ENCODE peak calls at places on chromosomes 1 and 21, in six cellular contexts. One of them, this sample, is unnamed.

GRCh38 chr1:235069171-235069570 is 59.5 kb downstream of the TOMM20 start:
- DNase-seq in CD8-positive, alpha-beta memory T cell: no peak
- DNase-seq in DND-41: no peak
- DNase-seq in K562: no peak
- DNase-seq in lower lobe of right lung: no peak
- DNase-seq in IMR-90: no peak
- DNase-seq in this sample: no peak

GRCh38 chr1:145991799-145992412 is 4.5 kb downstream of the TXNIP start:
- DNase-seq in CD8-positive, alpha-beta memory T cell: no peak
- DNase-seq in DND-41: no peak
- DNase-seq in K562: no peak
- DNase-seq in lower lobe of right lung: no peak
- DNase-seq in IMR-90: no peak
- DNase-seq in this sample: no peak

GRCh38 chr1:222894331-222894730 is 79.5 kb downstream of the DISP1 start:
- DNase-seq in CD8-positive, alpha-beta memory T cell: no peak
- DNase-seq in DND-41: no peak
- DNase-seq in K562: no peak
- DNase-seq in lower lobe of right lung: no peak
- DNase-seq in IMR-90: no peak
- DNase-seq in this sample: no peak

GRCh38 chr1:50228871-50229384 is 120.2 kb downstream of the ELAVL4 start:
- DNase-seq in CD8-positive, alpha-beta memory T cell: no peak
- DNase-seq in DND-41: no peak
- DNase-seq in K562: no peak
- DNase-seq in lower lobe of right lung: no peak
- DNase-seq in IMR-90: no peak
- DNase-seq in this sample: no peak

GRCh38 chr1:4585216-4585615 is 69.2 kb upstream of the AJAP1 start:
- DNase-seq in CD8-positive, alpha-beta memory T cell: no peak
- DNase-seq in DND-41: peak
- DNase-seq in K562: peak
- DNase-seq in lower lobe of right lung: no peak
- DNase-seq in IMR-90: no peak
- DNase-seq in this sample: peak

GRCh38 chr1:183804916-183805734 is at the start of gene RGL1:
- DNase-seq in CD8-positive, alpha-beta memory T cell: no peak
- DNase-seq in DND-41: no peak
- DNase-seq in K562: no peak
- DNase-seq in lower lobe of right lung: peak
- DNase-seq in IMR-90: peak
- DNase-seq in this sample: peak

GRCh38 chr1:230752407-230752806 is 5.2 kb downstream of the CAPN9 start:
- DNase-seq in CD8-positive, alpha-beta memory T cell: no peak
- DNase-seq in DND-41: no peak
- DNase-seq in K562: no peak
- DNase-seq in lower lobe of right lung: peak
- DNase-seq in IMR-90: no peak
- DNase-seq in this sample: peak

GRCh38 chr1:167065481-167065880 is 24.7 kb downstream of the GPA33 start:
- DNase-seq in CD8-positive, alpha-beta memory T cell: no peak
- DNase-seq in DND-41: no peak
- DNase-seq in K562: no peak
- DNase-seq in lower lobe of right lung: no peak
- DNase-seq in IMR-90: no peak
- DNase-seq in this sample: no peak

GRCh38 chr1:188170935-188171334 is 1342.2 kb downstream of the PLA2G4A start:
- DNase-seq in CD8-positive, alpha-beta memory T cell: no peak
- DNase-seq in DND-41: no peak
- DNase-seq in K562: no peak
- DNase-seq in lower lobe of right lung: no peak
- DNase-seq in IMR-90: no peak
- DNase-seq in this sample: no peak

GRCh38 chr1:174692313-174692712 is 244.5 kb downstream of the GPR52 start:
- DNase-seq in CD8-positive, alpha-beta memory T cell: no peak
- DNase-seq in DND-41: no peak
- DNase-seq in K562: peak
- DNase-seq in lower lobe of right lung: no peak
- DNase-seq in IMR-90: peak
- DNase-seq in this sample: no peak

GRCh38 chr1:19866758-19867157 is 15.4 kb upstream of the OTUD3 start:
- DNase-seq in CD8-positive, alpha-beta memory T cell: no peak
- DNase-seq in DND-41: no peak
- DNase-seq in K562: no peak
- DNase-seq in lower lobe of right lung: no peak
- DNase-seq in IMR-90: no peak
- DNase-seq in this sample: peak

GRCh38 chr1:161439280-161440232 is 65.7 kb upstream of the FCGR2A start:
- DNase-seq in CD8-positive, alpha-beta memory T cell: no peak
- DNase-seq in DND-41: no peak
- DNase-seq in K562: peak
- DNase-seq in lower lobe of right lung: peak
- DNase-seq in IMR-90: peak
- DNase-seq in this sample: peak

GRCh38 chr1:45001011-45001481 is 10.1 kb downstream of the HECTD3 start:
- DNase-seq in CD8-positive, alpha-beta memory T cell: no peak
- DNase-seq in DND-41: no peak
- DNase-seq in K562: no peak
- DNase-seq in lower lobe of right lung: peak
- DNase-seq in IMR-90: no peak
- DNase-seq in this sample: no peak

GRCh38 chr1:47409311-47410085 is 6.6 kb upstream of the FOXE3 start:
- DNase-seq in CD8-positive, alpha-beta memory T cell: no peak
- DNase-seq in DND-41: no peak
- DNase-seq in K562: no peak
- DNase-seq in lower lobe of right lung: no peak
- DNase-seq in IMR-90: peak
- DNase-seq in this sample: peak

GRCh38 chr1:3858231-3858981 is 1.1 kb downstream of the DFFB start:
- DNase-seq in CD8-positive, alpha-beta memory T cell: peak
- DNase-seq in DND-41: no peak
- DNase-seq in K562: no peak
- DNase-seq in lower lobe of right lung: peak
- DNase-seq in IMR-90: peak
- DNase-seq in this sample: no peak

GRCh38 chr1:15848143-15848928 is 829 bp downstream of the SPEN start:
- DNase-seq in CD8-positive, alpha-beta memory T cell: peak
- DNase-seq in DND-41: peak
- DNase-seq in K562: peak
- DNase-seq in lower lobe of right lung: peak
- DNase-seq in IMR-90: peak
- DNase-seq in this sample: peak

GRCh38 chr21:28419110-28419509 is 573.6 kb downstream of the LTN1 start:
- DNase-seq in CD8-positive, alpha-beta memory T cell: no peak
- DNase-seq in DND-41: no peak
- DNase-seq in K562: no peak
- DNase-seq in lower lobe of right lung: no peak
- DNase-seq in IMR-90: peak
- DNase-seq in this sample: peak

GRCh38 chr1:203072002-203072607 is 13.7 kb downstream of the MYOG start:
- DNase-seq in CD8-positive, alpha-beta memory T cell: no peak
- DNase-seq in DND-41: no peak
- DNase-seq in K562: no peak
- DNase-seq in lower lobe of right lung: no peak
- DNase-seq in IMR-90: no peak
- DNase-seq in this sample: no peak

GRCh38 chr1:224783006-224783651 is 146.3 kb upstream of the DNAH14 start:
- DNase-seq in CD8-positive, alpha-beta memory T cell: no peak
- DNase-seq in DND-41: peak
- DNase-seq in K562: no peak
- DNase-seq in lower lobe of right lung: no peak
- DNase-seq in IMR-90: no peak
- DNase-seq in this sample: peak

GRCh38 chr1:10693497-10694273 is 102.8 kb downstream of the CASZ1 start:
- DNase-seq in CD8-positive, alpha-beta memory T cell: peak
- DNase-seq in DND-41: peak
- DNase-seq in K562: peak
- DNase-seq in lower lobe of right lung: peak
- DNase-seq in IMR-90: no peak
- DNase-seq in this sample: no peak

GRCh38 chr1:94022471-94023189 is 98.3 kb downstream of the ABCA4 start:
- DNase-seq in CD8-positive, alpha-beta memory T cell: no peak
- DNase-seq in DND-41: no peak
- DNase-seq in K562: no peak
- DNase-seq in lower lobe of right lung: no peak
- DNase-seq in IMR-90: peak
- DNase-seq in this sample: no peak

GRCh38 chr21:29196664-29197052 is 66.2 kb downstream of the MAP3K7CL start:
- DNase-seq in CD8-positive, alpha-beta memory T cell: no peak
- DNase-seq in DND-41: no peak
- DNase-seq in K562: no peak
- DNase-seq in lower lobe of right lung: no peak
- DNase-seq in IMR-90: peak
- DNase-seq in this sample: no peak

GRCh38 chr1:151346082-151346768 is 827 bp downstream of the RFX5 start:
- DNase-seq in CD8-positive, alpha-beta memory T cell: no peak
- DNase-seq in DND-41: no peak
- DNase-seq in K562: no peak
- DNase-seq in lower lobe of right lung: no peak
- DNase-seq in IMR-90: no peak
- DNase-seq in this sample: no peak

GRCh38 chr1:150186789-150187559 is 37.3 kb downstream of the PLEKHO1 start:
- DNase-seq in CD8-positive, alpha-beta memory T cell: peak
- DNase-seq in DND-41: peak
- DNase-seq in K562: peak
- DNase-seq in lower lobe of right lung: no peak
- DNase-seq in IMR-90: peak
- DNase-seq in this sample: no peak

GRCh38 chr1:67371681-67372080 is 58.5 kb downstream of the SERBP1 start:
- DNase-seq in CD8-positive, alpha-beta memory T cell: no peak
- DNase-seq in DND-41: no peak
- DNase-seq in K562: no peak
- DNase-seq in lower lobe of right lung: no peak
- DNase-seq in IMR-90: peak
- DNase-seq in this sample: no peak

GRCh38 chr1:1373493-1374067 is 1.4 kb downstream of the AURKAIP1 start:
- DNase-seq in CD8-positive, alpha-beta memory T cell: no peak
- DNase-seq in DND-41: no peak
- DNase-seq in K562: no peak
- DNase-seq in lower lobe of right lung: no peak
- DNase-seq in IMR-90: no peak
- DNase-seq in this sample: no peak
- H3K4me3 ChIP-seq in CD8-positive, alpha-beta memory T cell: no peak
- H3K4me3 ChIP-seq in DND-41: peak
- H3K4me3 ChIP-seq in K562: peak
- H3K4me3 ChIP-seq in lower lobe of right lung: peak
- H3K4me3 ChIP-seq in IMR-90: peak
- H3K4me3 ChIP-seq in this sample: peak

GRCh38 chr1:241276391-241276790 is 80.6 kb downstream of the RGS7 start:
- DNase-seq in CD8-positive, alpha-beta memory T cell: no peak
- DNase-seq in DND-41: no peak
- DNase-seq in K562: no peak
- DNase-seq in lower lobe of right lung: no peak
- DNase-seq in IMR-90: no peak
- DNase-seq in this sample: no peak

GRCh38 chr1:241275226-241275625 is 81.8 kb downstream of the RGS7 start:
- DNase-seq in CD8-positive, alpha-beta memory T cell: no peak
- DNase-seq in DND-41: no peak
- DNase-seq in K562: no peak
- DNase-seq in lower lobe of right lung: no peak
- DNase-seq in IMR-90: no peak
- DNase-seq in this sample: no peak

GRCh38 chr1:241274693-241275092 is 82.3 kb downstream of the RGS7 start:
- DNase-seq in CD8-positive, alpha-beta memory T cell: no peak
- DNase-seq in DND-41: no peak
- DNase-seq in K562: no peak
- DNase-seq in lower lobe of right lung: no peak
- DNase-seq in IMR-90: no peak
- DNase-seq in this sample: no peak

GRCh38 chr1:241272828-241273227 is 84.2 kb downstream of the RGS7 start:
- DNase-seq in CD8-positive, alpha-beta memory T cell: no peak
- DNase-seq in DND-41: no peak
- DNase-seq in K562: no peak
- DNase-seq in lower lobe of right lung: no peak
- DNase-seq in IMR-90: no peak
- DNase-seq in this sample: no peak

GRCh38 chr1:241275981-241276380 is 81.0 kb downstream of the RGS7 start:
- DNase-seq in CD8-positive, alpha-beta memory T cell: no peak
- DNase-seq in DND-41: no peak
- DNase-seq in K562: no peak
- DNase-seq in lower lobe of right lung: no peak
- DNase-seq in IMR-90: no peak
- DNase-seq in this sample: no peak
- H3K27ac ChIP-seq in CD8-positive, alpha-beta memory T cell: no peak
- H3K27ac ChIP-seq in DND-41: no peak
- H3K27ac ChIP-seq in K562: no peak
- H3K27ac ChIP-seq in lower lobe of right lung: no peak
- H3K27ac ChIP-seq in IMR-90: no peak
- H3K27ac ChIP-seq in this sample: no peak

DNA sequence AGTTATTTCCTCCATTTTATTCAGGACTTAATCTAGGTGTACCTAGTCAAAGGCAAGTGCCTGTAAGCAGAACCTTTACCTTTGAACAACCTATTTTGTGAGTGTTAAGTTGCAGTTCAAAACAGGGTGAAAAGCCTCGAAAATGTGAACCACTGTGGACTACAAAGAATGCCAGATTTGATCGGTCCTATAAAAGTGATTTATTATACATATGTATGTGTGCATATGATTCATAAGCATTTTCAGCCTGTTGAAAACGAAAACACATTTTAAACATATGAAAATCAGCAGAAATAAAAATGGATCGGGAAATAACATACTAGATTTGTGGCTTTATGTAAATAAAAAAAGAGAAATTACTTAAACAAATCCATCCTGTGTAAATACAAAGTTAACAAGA is 69.9 kb upstream of the CDC42BPA start:
- DNase-seq in CD8-positive, alpha-beta memory T cell: no peak
- DNase-seq in DND-41: no peak
- DNase-seq in K562: no peak
- DNase-seq in lower lobe of right lung: no peak
- DNase-seq in IMR-90: no peak
- DNase-seq in this sample: no peak
- H3K4me3 ChIP-seq in CD8-positive, alpha-beta memory T cell: no peak
- H3K4me3 ChIP-seq in DND-41: no peak
- H3K4me3 ChIP-seq in K562: no peak
- H3K4me3 ChIP-seq in lower lobe of right lung: no peak
- H3K4me3 ChIP-seq in IMR-90: no peak
- H3K4me3 ChIP-seq in this sample: no peak

DNA sequence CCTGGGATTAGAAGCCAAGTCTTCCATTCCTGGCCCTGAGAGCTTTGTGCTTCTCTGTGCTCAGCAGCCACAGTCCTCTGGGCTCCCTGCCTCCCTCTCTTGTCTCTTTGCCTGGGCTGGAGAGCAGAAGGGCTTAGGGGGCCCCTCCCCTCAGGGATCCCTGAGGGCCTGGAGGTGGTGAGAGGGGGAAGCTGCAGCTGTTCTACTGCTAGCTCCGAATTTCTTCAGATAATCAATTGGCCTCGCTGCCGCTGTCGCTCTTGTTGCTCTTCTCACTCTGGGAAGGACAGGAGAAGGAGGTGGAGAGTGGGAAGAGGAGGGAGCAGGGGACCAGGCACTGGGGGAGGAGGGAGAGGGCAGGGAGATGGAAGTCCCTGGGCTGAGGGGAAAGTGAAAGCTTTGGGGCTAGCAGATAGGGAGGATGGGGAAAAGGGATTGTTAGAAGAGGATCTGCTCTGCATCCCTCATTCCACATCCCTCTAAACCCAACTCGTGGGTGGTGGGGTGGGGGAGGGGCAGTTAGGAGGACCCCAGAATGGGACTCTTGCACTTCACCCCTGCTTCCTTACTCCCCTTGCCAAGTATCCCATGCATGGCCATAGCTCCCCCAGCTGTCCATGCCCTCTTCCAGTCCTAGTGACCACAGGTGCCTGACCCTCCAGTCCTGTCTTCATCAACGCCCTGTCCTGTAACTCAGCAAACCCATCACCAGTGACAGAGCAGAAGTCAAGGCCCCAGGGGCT is 8.0 kb downstream of the NHLH1 start:
- DNase-seq in CD8-positive, alpha-beta memory T cell: no peak
- DNase-seq in DND-41: no peak
- DNase-seq in K562: no peak
- DNase-seq in lower lobe of right lung: no peak
- DNase-seq in IMR-90: no peak
- DNase-seq in this sample: peak
- H3K27ac ChIP-seq in CD8-positive, alpha-beta memory T cell: no peak
- H3K27ac ChIP-seq in DND-41: no peak
- H3K27ac ChIP-seq in K562: peak
- H3K27ac ChIP-seq in lower lobe of right lung: no peak
- H3K27ac ChIP-seq in IMR-90: no peak
- H3K27ac ChIP-seq in this sample: peak